ENCODE peak calls at places on chromosomes 3 and 15, in five cellular contexts. One of them, this sample, is unnamed. For H3K36me3, the result is how much of the 10 kb centered on the place peaks cover.

GRCh38 chr3:195224156-195224979 is 46.6 kb downstream of the XXYLT1 start:
- DNase-seq in mammary epithelial cell: no peak
- DNase-seq in HCT116: no peak
- DNase-seq in GM12878: no peak
- DNase-seq in PC-3: no peak
- DNase-seq in this sample: no peak

GRCh38 chr3:159771865-159772611 is 216.6 kb upstream of the IL12A start:
- DNase-seq in HCT116: no peak
- DNase-seq in PC-3: peak
- DNase-seq in GM12878: no peak
- DNase-seq in mammary epithelial cell: no peak
- DNase-seq in this sample: no peak

GRCh38 chr3:139518926-139519842 is 20.4 kb downstream of the RBP1 start:
- DNase-seq in PC-3: no peak
- DNase-seq in HCT116: no peak
- DNase-seq in GM12878: no peak
- DNase-seq in mammary epithelial cell: no peak
- DNase-seq in this sample: no peak

GRCh38 chr15:67043939-67044771 is 21.2 kb upstream of the SMAD3 start:
- DNase-seq in PC-3: peak
- DNase-seq in GM12878: no peak
- DNase-seq in HCT116: no peak
- DNase-seq in mammary epithelial cell: peak
- DNase-seq in this sample: peak

GRCh38 chr15:40764766-40765136 is 883 bp downstream of the GCHFR start:
- DNase-seq in mammary epithelial cell: no peak
- DNase-seq in PC-3: no peak
- DNase-seq in HCT116: no peak
- DNase-seq in GM12878: no peak
- DNase-seq in this sample: no peak

GRCh38 chr15:36791849-36792618 is 212.6 kb downstream of the CDIN1 start:
- DNase-seq in mammary epithelial cell: no peak
- DNase-seq in HCT116: no peak
- DNase-seq in PC-3: no peak
- DNase-seq in GM12878: no peak
- DNase-seq in this sample: no peak

GRCh38 chr3:160312014-160312624 is 86.9 kb downstream of the C3orf80 start:
- DNase-seq in PC-3: no peak
- DNase-seq in mammary epithelial cell: no peak
- DNase-seq in HCT116: no peak
- DNase-seq in GM12878: no peak
- DNase-seq in this sample: no peak

GRCh38 chr15:64009798-64010241 is 36.5 kb downstream of the DAPK2 start:
- DNase-seq in GM12878: peak
- DNase-seq in PC-3: peak
- DNase-seq in mammary epithelial cell: peak
- DNase-seq in HCT116: no peak
- DNase-seq in this sample: peak

GRCh38 chr3:45008117-45008516 is 18.0 kb upstream of the CLEC3B start:
- DNase-seq in HCT116: no peak
- DNase-seq in PC-3: no peak
- DNase-seq in GM12878: no peak
- DNase-seq in mammary epithelial cell: peak
- DNase-seq in this sample: peak

GRCh38 chr3:12638105-12638504 is 25.8 kb downstream of the RAF1 start:
- DNase-seq in HCT116: no peak
- DNase-seq in mammary epithelial cell: no peak
- DNase-seq in GM12878: no peak
- DNase-seq in PC-3: peak
- DNase-seq in this sample: peak

GRCh38 chr3:12643724-12644123 is 20.2 kb downstream of the RAF1 start:
- DNase-seq in HCT116: no peak
- DNase-seq in mammary epithelial cell: no peak
- DNase-seq in GM12878: no peak
- DNase-seq in PC-3: no peak
- DNase-seq in this sample: peak

GRCh38 chr3:12644297-12644937 is 19.5 kb downstream of the RAF1 start:
- DNase-seq in mammary epithelial cell: no peak
- DNase-seq in GM12878: no peak
- DNase-seq in HCT116: no peak
- DNase-seq in PC-3: no peak
- DNase-seq in this sample: peak

GRCh38 chr3:12648384-12648959 is 15.4 kb downstream of the RAF1 start:
- DNase-seq in mammary epithelial cell: no peak
- DNase-seq in HCT116: no peak
- DNase-seq in GM12878: peak
- DNase-seq in PC-3: no peak
- DNase-seq in this sample: no peak

GRCh38 chr3:12643010-12643380 is 20.9 kb downstream of the RAF1 start:
- DNase-seq in mammary epithelial cell: no peak
- DNase-seq in HCT116: no peak
- DNase-seq in GM12878: no peak
- DNase-seq in PC-3: no peak
- DNase-seq in this sample: no peak
- H3K4me2 ChIP-seq in mammary epithelial cell: no peak
- H3K4me2 ChIP-seq in HCT116: no peak
- H3K4me2 ChIP-seq in GM12878: no peak
- H3K4me2 ChIP-seq in PC-3: no peak
- H3K4me2 ChIP-seq in this sample: peak

GRCh38 chr15:31325432-31325975 is 1.1 kb upstream of the KLF13 start:
- DNase-seq in HCT116: no peak
- DNase-seq in GM12878: no peak
- DNase-seq in mammary epithelial cell: no peak
- DNase-seq in PC-3: peak
- DNase-seq in this sample: no peak
- TF ChIP-seq EZH2 in HCT116: no peak
- TF ChIP-seq EZH2 in GM12878: no peak
- TF ChIP-seq EZH2 in mammary epithelial cell: no peak
- TF ChIP-seq EZH2 in PC-3: no peak
- TF ChIP-seq EZH2 in this sample: no peak

DNA sequence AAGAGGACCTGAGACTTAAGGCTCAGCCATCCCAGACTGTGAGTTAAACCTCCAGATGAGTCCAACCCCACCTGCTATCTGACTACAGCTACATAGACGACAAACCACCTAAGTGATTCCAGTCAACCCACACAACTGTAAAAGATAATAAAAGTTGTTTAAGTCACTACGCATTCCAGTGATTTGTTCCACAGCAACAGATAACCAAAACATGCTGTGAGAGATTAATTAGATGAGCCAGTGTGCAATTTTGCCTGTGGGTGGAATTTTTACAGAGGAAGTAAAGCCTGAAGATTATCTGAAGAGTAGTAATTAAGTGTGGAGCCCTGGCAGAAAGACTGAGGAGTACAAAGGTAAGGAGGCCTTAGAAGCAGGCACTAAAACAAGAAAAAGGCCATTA is 5.4 kb downstream of the BTBD1 start:
- DNase-seq in GM12878: no peak
- DNase-seq in HCT116: no peak
- DNase-seq in PC-3: no peak
- DNase-seq in mammary epithelial cell: peak
- DNase-seq in this sample: peak
- H3K36me3 ChIP-seq in GM12878: under half
- H3K36me3 ChIP-seq in HCT116: under half
- H3K36me3 ChIP-seq in PC-3: under half
- H3K36me3 ChIP-seq in mammary epithelial cell: under half
- H3K36me3 ChIP-seq in this sample: under half

DNA sequence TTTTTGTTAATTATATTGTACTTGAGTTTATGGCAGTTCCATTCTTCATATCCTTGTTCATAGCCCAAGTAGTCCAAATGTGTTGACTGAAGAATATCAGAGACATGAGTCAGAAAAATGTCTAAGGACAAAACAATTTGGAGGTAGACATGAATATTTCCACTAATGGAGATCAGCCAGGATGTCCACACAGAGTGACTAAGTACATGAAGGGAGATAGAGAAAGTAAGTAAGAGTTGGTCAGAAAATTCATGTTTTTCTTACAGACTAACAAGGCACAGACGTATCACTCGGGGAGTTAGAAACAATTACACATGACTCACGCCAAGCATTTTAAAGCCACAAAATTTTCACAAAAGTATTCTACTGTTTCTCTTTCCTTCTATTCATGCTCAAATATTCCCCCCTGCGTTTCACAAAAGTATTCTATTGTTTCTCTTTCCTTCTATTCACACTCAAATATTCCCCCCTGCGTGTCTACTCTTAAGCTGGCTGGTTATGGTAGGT is 648.9 kb upstream of the CCDC54 start:
- DNase-seq in PC-3: peak
- DNase-seq in GM12878: no peak
- DNase-seq in mammary epithelial cell: peak
- DNase-seq in HCT116: peak
- DNase-seq in this sample: peak
- H3K4me2 ChIP-seq in PC-3: peak
- H3K4me2 ChIP-seq in GM12878: no peak
- H3K4me2 ChIP-seq in mammary epithelial cell: peak
- H3K4me2 ChIP-seq in HCT116: peak
- H3K4me2 ChIP-seq in this sample: peak

GRCh38 chr3:154936196-154936595 is 143.9 kb upstream of the MME start:
- DNase-seq in mammary epithelial cell: no peak
- DNase-seq in PC-3: no peak
- DNase-seq in HCT116: no peak
- DNase-seq in GM12878: no peak
- DNase-seq in this sample: no peak
- TF ChIP-seq EZH2 in mammary epithelial cell: no peak
- TF ChIP-seq EZH2 in PC-3: no peak
- TF ChIP-seq EZH2 in HCT116: no peak
- TF ChIP-seq EZH2 in GM12878: no peak
- TF ChIP-seq EZH2 in this sample: no peak

GRCh38 chr3:53234841-53235232 is 21.0 kb downstream of the TKT start:
- DNase-seq in PC-3: no peak
- DNase-seq in HCT116: no peak
- DNase-seq in GM12878: no peak
- DNase-seq in mammary epithelial cell: no peak
- DNase-seq in this sample: no peak
- H3K36me3 ChIP-seq in PC-3: half or more
- H3K36me3 ChIP-seq in HCT116: half or more
- H3K36me3 ChIP-seq in GM12878: half or more
- H3K36me3 ChIP-seq in mammary epithelial cell: half or more
- H3K36me3 ChIP-seq in this sample: under half

DNA sequence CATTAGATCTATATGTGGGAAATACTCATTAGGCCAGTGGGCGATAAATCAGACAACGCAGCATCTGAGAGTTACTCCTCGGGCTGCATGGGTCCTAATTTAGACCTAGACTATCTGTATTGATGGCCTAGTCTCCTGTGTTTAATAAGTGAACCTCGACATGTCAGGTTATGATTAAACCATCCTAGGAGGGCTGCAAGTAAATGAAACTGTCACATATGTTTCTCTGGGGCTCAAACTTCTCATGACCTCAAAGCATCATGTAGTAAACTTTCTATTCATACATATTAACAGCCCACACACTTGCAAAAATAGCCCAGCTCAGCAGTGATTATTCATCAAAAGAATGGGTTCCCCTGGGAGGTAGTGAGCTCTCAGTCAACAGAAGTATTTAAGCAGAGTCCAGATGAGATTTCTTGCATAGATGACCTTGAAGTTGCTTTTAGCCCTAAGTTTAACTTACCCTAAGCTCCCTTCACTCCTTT is 51.6 kb downstream of the RAB11A start:
- DNase-seq in PC-3: no peak
- DNase-seq in HCT116: no peak
- DNase-seq in GM12878: peak
- DNase-seq in mammary epithelial cell: no peak
- DNase-seq in this sample: no peak
- H3K4me2 ChIP-seq in PC-3: no peak
- H3K4me2 ChIP-seq in HCT116: no peak
- H3K4me2 ChIP-seq in GM12878: peak
- H3K4me2 ChIP-seq in mammary epithelial cell: no peak
- H3K4me2 ChIP-seq in this sample: no peak

GRCh38 chr3:13877911-13878710 is 1.8 kb downstream of the WNT7A start:
- DNase-seq in GM12878: no peak
- DNase-seq in mammary epithelial cell: no peak
- DNase-seq in HCT116: no peak
- DNase-seq in PC-3: peak
- DNase-seq in this sample: no peak
- TF ChIP-seq EZH2 in GM12878: peak
- TF ChIP-seq EZH2 in mammary epithelial cell: no peak
- TF ChIP-seq EZH2 in HCT116: no peak
- TF ChIP-seq EZH2 in PC-3: no peak
- TF ChIP-seq EZH2 in this sample: peak

GRCh38 chr3:52406231-52406661 is 38.7 kb downstream of the SEMA3G start:
- DNase-seq in PC-3: no peak
- DNase-seq in GM12878: no peak
- DNase-seq in mammary epithelial cell: peak
- DNase-seq in HCT116: no peak
- DNase-seq in this sample: no peak
- H3K36me3 ChIP-seq in PC-3: half or more
- H3K36me3 ChIP-seq in GM12878: under half
- H3K36me3 ChIP-seq in mammary epithelial cell: under half
- H3K36me3 ChIP-seq in HCT116: half or more
- H3K36me3 ChIP-seq in this sample: under half

GRCh38 chr3:66464512-66464894 is 36.3 kb downstream of the LRIG1 start:
- DNase-seq in GM12878: no peak
- DNase-seq in PC-3: no peak
- DNase-seq in mammary epithelial cell: no peak
- DNase-seq in HCT116: no peak
- DNase-seq in this sample: no peak

GRCh38 chr3:66465034-66465433 is 35.8 kb downstream of the LRIG1 start:
- DNase-seq in GM12878: no peak
- DNase-seq in PC-3: no peak
- DNase-seq in mammary epithelial cell: no peak
- DNase-seq in HCT116: no peak
- DNase-seq in this sample: no peak

GRCh38 chr3:66468016-66468735 is 32.6 kb downstream of the LRIG1 start:
- DNase-seq in GM12878: no peak
- DNase-seq in HCT116: no peak
- DNase-seq in mammary epithelial cell: no peak
- DNase-seq in PC-3: no peak
- DNase-seq in this sample: peak

GRCh38 chr3:66465587-66465986 is 35.2 kb downstream of the LRIG1 start:
- DNase-seq in mammary epithelial cell: no peak
- DNase-seq in PC-3: no peak
- DNase-seq in GM12878: no peak
- DNase-seq in HCT116: no peak
- DNase-seq in this sample: no peak

GRCh38 chr3:66466606-66467270 is 34.1 kb downstream of the LRIG1 start:
- DNase-seq in mammary epithelial cell: no peak
- DNase-seq in HCT116: no peak
- DNase-seq in PC-3: no peak
- DNase-seq in GM12878: no peak
- DNase-seq in this sample: no peak
- H3K4me2 ChIP-seq in mammary epithelial cell: no peak
- H3K4me2 ChIP-seq in HCT116: no peak
- H3K4me2 ChIP-seq in PC-3: no peak
- H3K4me2 ChIP-seq in GM12878: no peak
- H3K4me2 ChIP-seq in this sample: no peak

This sample was measured in astrocyte.